ENCODE peak calls at places on chromosomes 11 and 22, in four cellular contexts. N is mammary epithelial cell, Q is GM23338, U is IMR-90. B is an unnamed sample.

GRCh38 chr11:117520201-117520600 is 192.5 kb downstream of the CEP164 start:
- DNase-seq in N (no peak), Q (no peak), U (no peak), B (no peak)

GRCh38 chr11:114279778-114280532 is 16.2 kb upstream of the NNMT start:
- DNase-seq in N (peak), Q (no peak), U (peak), B (peak)

GRCh38 chr11:102546923-102547471 is 16.4 kb upstream of the MMP7 start:
- DNase-seq in N (no peak), Q (no peak), U (no peak), B (no peak)

GRCh38 chr11:119157088-119157487 is 8.2 kb downstream of the ABCG4 start:
- DNase-seq in N (no peak), Q (no peak), U (no peak), B (no peak)

GRCh38 chr11:12139144-12139881 is 28.9 kb downstream of the MICAL2 start:
- DNase-seq in N (no peak), Q (no peak), U (peak), B (peak)

GRCh38 chr11:87432006-87432405 is 394.3 kb downstream of the TMEM135 start:
- DNase-seq in N (no peak), Q (no peak), U (peak), B (no peak)

GRCh38 chr11:11045156-11045670 is 187.4 kb upstream of the ZBED5 start:
- DNase-seq in N (no peak), Q (no peak), U (no peak), B (no peak)

GRCh38 chr22:50545522-50546325 is at the start of gene KLHDC7B:
- DNase-seq in N (no peak), Q (no peak), U (peak), B (no peak)

GRCh38 chr22:20811171-20811570 is 37.3 kb downstream of the SERPIND1 start:
- DNase-seq in N (no peak), Q (no peak), U (no peak), B (no peak)

GRCh38 chr22:20079745-20080444 is at the start of gene DGCR8:
- DNase-seq in N (peak), Q (peak), U (peak), B (peak)

GRCh38 chr11:9330387-9331384 is 16.3 kb upstream of the TMEM41B start:
- DNase-seq in N (peak), Q (no peak), U (peak), B (peak)

GRCh38 chr22:35459423-35459894 is 59.5 kb downstream of the MCM5 start:
- DNase-seq in N (no peak), Q (no peak), U (no peak), B (no peak)

GRCh38 chr11:14672635-14673034 is 29.0 kb downstream of the PDE3B start:
- DNase-seq in N (peak), Q (no peak), U (peak), B (peak)

GRCh38 chr11:121391914-121392313 is 60.2 kb upstream of the SORL1 start:
- DNase-seq in N (peak), Q (no peak), U (no peak), B (peak)

GRCh38 chr11:68677432-68677831 is 6.9 kb upstream of the GAL start:
- DNase-seq in N (peak), Q (peak), U (peak), B (peak)

DNA sequence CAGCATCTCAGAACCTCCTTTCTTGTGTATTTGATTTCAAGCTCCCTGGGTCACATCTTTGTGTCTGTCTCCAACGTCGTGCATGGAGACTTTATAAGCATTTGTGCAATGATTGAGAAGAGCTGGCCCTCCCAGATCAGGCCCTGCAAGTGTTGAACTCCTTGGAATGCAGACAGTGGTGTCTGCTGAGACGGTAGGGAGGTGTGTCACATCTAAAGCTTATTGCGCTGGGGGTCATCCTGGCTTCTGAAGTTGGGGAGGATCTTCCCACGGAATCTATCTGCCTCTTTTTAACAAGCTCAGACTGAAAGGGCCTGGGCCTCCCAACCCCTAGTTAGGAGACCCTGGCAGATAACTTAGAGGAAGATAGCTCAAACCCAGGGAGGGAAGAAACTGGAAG is 6.7 kb downstream of the APLNR start:
- DNase-seq in N (no peak), Q (no peak), U (no peak), B (no peak)
- TF ChIP-seq CTCF in N (no peak), Q (no peak), U (no peak), B (no peak)

DNA sequence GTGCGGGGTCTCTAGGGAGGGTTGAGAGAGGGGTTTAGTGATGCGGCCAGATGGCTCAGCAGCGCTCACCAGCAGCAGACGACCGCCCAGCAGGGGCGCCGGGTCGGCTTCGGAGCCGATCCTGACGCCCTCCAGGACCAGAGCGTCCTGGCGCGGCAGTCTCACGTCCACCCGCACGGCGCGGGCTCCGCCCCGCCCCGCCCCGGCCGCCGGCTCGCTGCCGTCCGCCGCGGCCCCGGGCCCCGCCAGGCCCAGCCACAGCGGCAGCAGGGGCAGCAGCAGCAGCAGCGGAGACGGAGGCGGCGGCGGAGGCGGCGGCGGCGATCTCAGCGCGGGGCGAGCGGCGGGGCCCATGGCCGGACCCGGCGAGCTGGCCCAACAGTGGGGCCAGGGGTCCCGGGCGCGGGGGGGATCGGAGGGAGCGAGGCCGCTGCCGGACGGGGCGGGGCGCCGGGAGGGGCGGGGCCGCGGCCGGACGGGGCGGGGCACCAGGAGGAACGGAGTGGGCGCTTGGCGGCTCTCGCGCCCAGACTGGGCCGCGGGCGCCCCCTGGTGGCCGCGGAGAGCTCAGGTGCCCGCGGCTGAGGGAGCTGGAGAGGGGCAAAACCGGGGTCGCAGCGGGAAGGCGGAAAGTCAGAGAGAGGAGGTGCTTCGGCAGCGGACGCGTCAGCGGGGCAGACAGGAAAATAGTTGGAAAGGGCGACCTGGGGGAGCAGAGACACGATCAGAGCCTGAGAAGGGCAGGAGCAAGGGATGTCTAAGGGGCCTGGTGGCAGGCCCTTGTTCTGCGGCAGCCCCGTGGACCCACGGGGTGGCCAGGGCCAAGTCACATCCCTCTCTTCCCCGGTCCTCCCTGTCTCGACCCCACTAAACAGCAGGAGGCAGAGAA is at the start of gene RNF215:
- DNase-seq in N (peak), Q (peak), U (peak), B (peak)
- TF ChIP-seq CTCF in N (peak), Q (peak), U (peak), B (peak)

DNA sequence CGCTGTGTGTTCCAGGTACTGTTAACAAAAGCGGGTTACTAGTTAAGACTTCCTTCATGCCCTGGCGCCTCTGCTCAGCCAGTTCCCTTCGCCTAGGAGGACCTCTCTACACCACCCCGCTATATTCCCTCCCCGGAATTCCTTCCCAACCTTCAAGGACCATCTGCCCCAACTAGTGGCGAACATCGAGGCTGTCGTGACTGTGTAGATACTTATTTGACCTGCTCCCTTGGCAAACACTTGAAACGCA is 450 bp upstream of the BCL2L13 start:
- DNase-seq in N (no peak), Q (peak), U (no peak), B (peak)
- TF ChIP-seq CTCF in N (no peak), Q (peak), U (peak), B (no peak)

GRCh38 chr11:131629925-131630324 is 259.5 kb downstream of the NTM start:
- DNase-seq in N (no peak), Q (no peak), U (no peak), B (no peak)
- TF ChIP-seq CTCF in N (no peak), Q (no peak), U (no peak), B (peak)

GRCh38 chr22:27900153-27900552 is 18.9 kb downstream of the PITPNB start:
- DNase-seq in N (no peak), Q (no peak), U (no peak), B (no peak)

GRCh38 chr22:27906241-27906640 is 12.8 kb downstream of the PITPNB start:
- DNase-seq in N (no peak), Q (no peak), U (peak), B (no peak)

GRCh38 chr22:27905638-27906037 is 13.4 kb downstream of the PITPNB start:
- DNase-seq in N (no peak), Q (no peak), U (no peak), B (no peak)

GRCh38 chr22:27903805-27904473 is 15.1 kb downstream of the PITPNB start:
- DNase-seq in N (no peak), Q (no peak), U (no peak), B (no peak)
- TF ChIP-seq CTCF in N (no peak), Q (no peak), U (no peak), B (no peak)

GRCh38 chr22:45448431-45448830 is 34.9 kb downstream of the RIBC2 start:
- DNase-seq in N (no peak), Q (no peak), U (no peak), B (no peak)
- TF ChIP-seq CTCF in N (no peak), Q (no peak), U (no peak), B (no peak)

GRCh38 chr11:60762851-60763691 is 6.4 kb downstream of the MS4A15 start:
- DNase-seq in N (no peak), Q (peak), U (no peak), B (peak)
- TF ChIP-seq CTCF in N (peak), Q (peak), U (peak), B (peak)

DNA sequence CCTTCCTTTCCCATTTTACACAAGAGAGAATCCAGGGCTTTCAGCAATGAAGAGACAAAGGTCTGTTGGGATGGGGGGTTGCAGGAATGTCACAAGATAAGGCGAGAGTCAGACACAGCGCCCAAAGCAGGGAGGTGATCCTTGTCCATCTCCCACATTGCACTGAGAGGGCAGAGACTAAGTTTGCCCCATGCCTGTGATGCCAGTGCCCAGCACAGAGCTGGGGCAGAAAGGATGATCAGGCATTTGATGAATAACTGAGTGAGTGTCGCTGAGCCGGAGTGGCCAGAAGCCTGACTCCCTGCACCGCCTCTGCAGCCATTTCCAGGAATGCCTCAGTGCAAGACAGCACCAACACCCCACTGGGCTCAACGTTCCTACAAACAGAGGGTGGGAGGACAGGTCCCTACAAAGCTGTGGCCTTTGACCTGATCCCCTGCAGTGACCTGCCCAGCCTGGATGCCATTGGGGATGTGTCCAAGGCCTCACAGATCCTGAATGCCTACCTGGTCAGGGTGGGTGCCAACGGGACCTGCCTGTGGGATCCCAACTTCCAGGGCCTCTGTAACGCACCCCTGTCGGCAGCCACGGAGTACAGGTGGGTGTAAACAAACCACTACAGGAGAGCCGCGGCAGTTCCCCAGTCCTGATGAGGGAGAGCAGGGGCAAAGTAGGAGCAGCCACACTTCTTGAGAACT is 2.3 kb downstream of the UPK3A start:
- DNase-seq in N (no peak), Q (no peak), U (no peak), B (no peak)
- TF ChIP-seq CTCF in N (no peak), Q (no peak), U (no peak), B (no peak)

GRCh38 chr11:76013526-76013925 is 192.8 kb downstream of the WNT11 start:
- DNase-seq in N (no peak), Q (no peak), U (no peak), B (no peak)
- TF ChIP-seq CTCF in N (no peak), Q (peak), U (no peak), B (no peak)

GRCh38 chr22:40524392-40525249 is 111.9 kb downstream of the MRTFA start:
- DNase-seq in N (peak), Q (peak), U (peak), B (peak)
- TF ChIP-seq CTCF in N (peak), Q (peak), U (peak), B (peak)